ENCODE peak calls at places on chromosomes 3 and 15, in six cellular contexts. O, I, Q, L, A and J are unnamed samples.
A peak's percentile ranks its signal among the peaks of the same experiment; 100 is the strongest.

GRCh38 chr3:135966349-135966695 is 794 bp downstream of the PPP2R3A start:
- DNase-seq in O (peak; percentile 9), I (no peak), Q (no peak), L (no peak), A (no peak), J (no peak)

GRCh38 chr3:119817071-119817470 is 35.2 kb downstream of the NR1I2 start:
- DNase-seq in O (no peak), I (no peak), Q (peak; percentile 26), L (no peak), A (no peak), J (no peak)

GRCh38 chr3:105614288-105615030 is 247.8 kb downstream of the ALCAM start:
- DNase-seq in O (no peak), I (no peak), Q (no peak), L (no peak), A (no peak), J (no peak)

GRCh38 chr3:159987291-159987711 is 1.3 kb upstream of the IL12A start:
- DNase-seq in O (no peak), I (no peak), Q (peak; percentile 33), L (no peak), A (no peak), J (no peak)

GRCh38 chr3:57152150-57152549 is 13.0 kb downstream of the IL17RD start:
- DNase-seq in O (no peak), I (no peak), Q (no peak), L (no peak), A (no peak), J (no peak)

GRCh38 chr3:127820221-127820870 is 2.0 kb downstream of the MGLL start:
- DNase-seq in O (peak; percentile 36), I (no peak), Q (peak; percentile 51), L (no peak), A (no peak), J (peak; percentile 41)

GRCh38 chr15:99568548-99569352 is 3.0 kb downstream of the MEF2A start:
- DNase-seq in O (no peak), I (no peak), Q (no peak), L (no peak), A (no peak), J (no peak)

GRCh38 chr3:72185549-72186484 is 400.9 kb upstream of the PROK2 start:
- DNase-seq in O (no peak), I (peak; percentile 63), Q (peak; percentile 79), L (no peak), A (no peak), J (no peak)

GRCh38 chr3:121660356-121661171 is at the start of gene HCLS1:
- DNase-seq in O (peak; percentile 41), I (peak; percentile 89), Q (no peak), L (no peak), A (peak; percentile 48), J (peak; percentile 83)

GRCh38 chr3:23330568-23330967 is 127.4 kb downstream of the UBE2E2 start:
- DNase-seq in O (no peak), I (no peak), Q (no peak), L (no peak), A (no peak), J (no peak)

GRCh38 chr3:127954642-127955041 is 39.6 kb downstream of the KBTBD12 start:
- DNase-seq in O (no peak), I (no peak), Q (no peak), L (no peak), A (no peak), J (no peak)

GRCh38 chr3:191030491-191030890 is 168.0 kb upstream of the GMNC start:
- DNase-seq in O (no peak), I (no peak), Q (no peak), L (no peak), A (no peak), J (no peak)

GRCh38 chr3:100063929-100064461 is 50.3 kb downstream of the FILIP1L start:
- DNase-seq in O (no peak), I (no peak), Q (no peak), L (no peak), A (no peak), J (no peak)

GRCh38 chr15:90320885-90321278 is 31.2 kb upstream of the ZNF774 start:
- DNase-seq in O (no peak), I (no peak), Q (no peak), L (no peak), A (no peak), J (no peak)

GRCh38 chr15:45849136-45849535 is 214.3 kb downstream of the SQOR start:
- DNase-seq in O (no peak), I (no peak), Q (no peak), L (no peak), A (no peak), J (no peak)

GRCh38 chr3:71873093-71873611 is 88.2 kb upstream of the PROK2 start:
- DNase-seq in O (no peak), I (no peak), Q (no peak), L (peak; percentile 37), A (no peak), J (no peak)

GRCh38 chr3:113231827-113232253 is 20.5 kb downstream of the BOC start:
- DNase-seq in O (no peak), I (no peak), Q (peak; percentile 96), L (no peak), A (no peak), J (no peak)

GRCh38 chr3:138331143-138331894 is 1.7 kb upstream of the NME9 start:
- DNase-seq in O (no peak), I (peak; percentile 7), Q (no peak), L (peak; percentile 19), A (no peak), J (no peak)

GRCh38 chr3:15875016-15875689 is 77.4 kb upstream of the ANKRD28 start:
- DNase-seq in O (no peak), I (no peak), Q (peak; percentile 76), L (no peak), A (no peak), J (no peak)

GRCh38 chr15:39579487-39580116 is 1.3 kb upstream of the THBS1 start:
- DNase-seq in O (peak; percentile 69), I (no peak), Q (peak; percentile 94), L (peak; percentile 95), A (no peak), J (no peak)

GRCh38 chr3:161333696-161334095 is 37.6 kb downstream of the SPTSSB start:
- DNase-seq in O (no peak), I (no peak), Q (no peak), L (no peak), A (no peak), J (no peak)

DNA sequence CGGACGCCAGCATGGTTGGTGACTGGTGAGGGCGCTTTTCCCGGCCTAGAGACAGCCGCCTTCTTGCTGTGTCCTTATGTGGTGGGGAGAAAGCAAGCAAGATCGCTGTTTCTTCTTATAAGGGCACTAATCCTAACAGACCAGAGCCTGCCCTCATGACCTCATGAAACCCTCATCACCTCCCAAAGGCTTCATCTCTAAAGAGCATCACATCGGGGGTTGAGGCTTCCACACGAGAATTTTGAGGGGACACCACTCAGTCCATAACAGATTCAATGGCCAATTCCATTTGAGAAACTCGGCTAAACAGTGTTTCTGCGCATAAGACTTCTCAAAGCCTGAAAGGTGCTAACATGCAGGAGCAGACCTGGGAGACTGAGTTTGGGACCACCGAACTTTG is 54.0 kb downstream of the VGLL4 start:
- DNase-seq in O (no peak), I (no peak), Q (no peak), L (no peak), A (no peak), J (no peak)
- H3K4me1 ChIP-seq in O (peaks cover 98% of the 10 kb centered on the region), I (peaks cover 33% of the 10 kb centered on the region), Q (peaks cover 24% of the 10 kb centered on the region), L (peaks cover 68% of the 10 kb centered on the region), A (no peaks in the 10 kb centered on the region), J (no peaks in the 10 kb centered on the region)

DNA sequence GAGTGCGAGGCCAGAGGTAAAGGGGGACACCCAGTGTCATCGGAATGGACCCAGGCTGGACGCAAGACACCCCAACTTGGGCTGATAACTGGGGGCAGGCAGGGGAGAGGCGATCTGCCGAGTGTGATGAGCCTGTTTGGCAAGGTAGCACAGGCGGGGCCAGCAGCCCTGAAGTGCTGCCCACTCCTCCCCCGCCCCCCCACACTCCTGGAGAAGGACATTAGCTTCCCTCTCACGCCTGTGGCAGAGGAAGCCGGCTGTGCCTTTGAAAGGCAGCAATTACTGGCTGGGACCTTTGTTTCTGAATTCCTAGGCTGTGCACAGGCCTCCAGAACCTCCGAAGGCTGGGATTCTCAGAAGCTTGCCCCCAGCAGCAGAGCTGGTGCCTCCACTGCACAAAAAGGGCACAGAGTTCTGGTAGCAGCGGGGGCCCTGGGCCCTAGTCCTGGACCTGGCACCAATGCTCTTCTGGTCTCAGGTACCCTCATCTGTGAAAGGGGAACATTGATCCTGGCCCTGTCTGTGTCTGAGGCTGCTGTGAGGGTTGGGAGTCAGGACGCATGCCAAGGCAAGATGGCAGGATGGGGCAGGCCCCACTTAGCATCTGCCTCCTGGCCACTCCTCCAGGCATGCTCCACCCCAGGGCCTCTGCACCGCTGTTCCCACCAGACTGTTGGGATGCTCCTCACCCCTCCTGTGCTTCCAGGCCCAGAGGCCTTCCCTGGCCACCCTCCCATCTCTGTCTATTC is 28.6 kb downstream of the IQSEC1 start:
- DNase-seq in O (no peak), I (no peak), Q (no peak), L (no peak), A (no peak), J (no peak)
- H3K4me1 ChIP-seq in O (peaks cover 4% of the 10 kb centered on the region), I (peaks cover 81% of the 10 kb centered on the region), Q (no peaks in the 10 kb centered on the region), L (no peaks in the 10 kb centered on the region), A (peaks cover 12% of the 10 kb centered on the region), J (peaks cover 48% of the 10 kb centered on the region)

GRCh38 chr3:152276688-152277087 is 8.0 kb downstream of the MBNL1 start:
- DNase-seq in O (no peak), I (no peak), Q (no peak), L (no peak), A (no peak), J (no peak)

GRCh38 chr3:152280539-152280938 is 11.8 kb downstream of the MBNL1 start:
- DNase-seq in O (no peak), I (no peak), Q (no peak), L (no peak), A (no peak), J (no peak)

GRCh38 chr3:152279474-152279873 is 10.7 kb downstream of the MBNL1 start:
- DNase-seq in O (no peak), I (no peak), Q (no peak), L (no peak), A (no peak), J (no peak)

GRCh38 chr3:152278674-152279427 is 10.1 kb downstream of the MBNL1 start:
- DNase-seq in O (no peak), I (no peak), Q (no peak), L (no peak), A (no peak), J (no peak)

GRCh38 chr3:152277198-152277597 is 8.5 kb downstream of the MBNL1 start:
- DNase-seq in O (no peak), I (no peak), Q (no peak), L (no peak), A (no peak), J (no peak)
- H3K4me1 ChIP-seq in O (peaks cover 96% of the 10 kb centered on the region), I (peaks cover 94% of the 10 kb centered on the region), Q (peaks cover 17% of the 10 kb centered on the region), L (peaks cover 93% of the 10 kb centered on the region), A (peaks cover 88% of the 10 kb centered on the region), J (peaks cover 30% of the 10 kb centered on the region)

GRCh38 chr15:73986776-73987056 is 5.4 kb downstream of the STOML1 start:
- DNase-seq in O (no peak), I (no peak), Q (no peak), L (no peak), A (no peak), J (no peak)
- H3K4me1 ChIP-seq in O (peaks cover 99% of the 10 kb centered on the region), I (peaks cover 10% of the 10 kb centered on the region), Q (peaks cover 48% of the 10 kb centered on the region), L (peaks cover 98% of the 10 kb centered on the region), A (peaks cover 8% of the 10 kb centered on the region), J (peaks cover 54% of the 10 kb centered on the region)